ENCODE peak calls at places on chromosomes 16 and 17, in nine cellular contexts. G is germinal center, Y is globus pallidus, W is psoas muscle, M is SJCRH30, H is caudate nucleus, Z is GM23248, I is sciatic nerve, X is BE2C. R is an unnamed sample.

GRCh38 chr16:84737192-84737591 is 37.4 kb downstream of the USP10 start:
- DNase-seq in G (no peak), Y (no peak), W (no peak), M (no peak), H (no peak), Z (no peak), I (no peak), X (no peak), R (no peak)

GRCh38 chr16:19062706-19063105 is 4.7 kb upstream of the COQ7 start:
- DNase-seq in G (no peak), Y (no peak), W (no peak), M (no peak), H (no peak), Z (no peak), I (no peak), X (no peak), R (no peak)

GRCh38 chr17:83175551-83176271 is 96.3 kb downstream of the METRNL start:
- DNase-seq in G (no peak), Y (no peak), W (no peak), M (peak), H (no peak), Z (no peak), I (peak), X (peak), R (peak)

GRCh38 chr16:3095869-3096268 is 3.2 kb downstream of the ZSCAN10 start:
- DNase-seq in G (peak), Y (no peak), W (no peak), M (peak), H (no peak), Z (peak), I (no peak), X (no peak), R (no peak)

GRCh38 chr16:31177136-31177535 is 2.8 kb upstream of the FUS start:
- DNase-seq in G (no peak), Y (no peak), W (no peak), M (no peak), H (no peak), Z (peak), I (no peak), X (no peak), R (no peak)

GRCh38 chr16:22424161-22424937 is 49.9 kb upstream of the CDR2 start:
- DNase-seq in G (no peak), Y (peak), W (peak), M (no peak), H (peak), Z (peak), I (no peak), X (no peak), R (no peak)

GRCh38 chr17:50865060-50865867 is 890 bp downstream of the TOB1 start:
- DNase-seq in G (peak), Y (peak), W (peak), M (peak), H (peak), Z (peak), I (peak), X (peak), R (peak)

GRCh38 chr17:63639125-63639524 is 16.9 kb downstream of the MAP3K3 start:
- DNase-seq in G (no peak), Y (no peak), W (no peak), M (no peak), H (no peak), Z (no peak), I (no peak), X (no peak), R (no peak)

GRCh38 chr17:39002991-39003715 is 36.0 kb upstream of the FBXO47 start:
- DNase-seq in G (no peak), Y (peak), W (peak), M (no peak), H (peak), Z (peak), I (peak), X (no peak), R (no peak)

GRCh38 chr16:79602615-79603014 is 2.1 kb upstream of the MAF start:
- DNase-seq in G (no peak), Y (no peak), W (no peak), M (no peak), H (no peak), Z (no peak), I (no peak), X (no peak), R (no peak)

GRCh38 chr17:32484041-32484461 is 2.7 kb upstream of the CDK5R1 start:
- DNase-seq in G (no peak), Y (no peak), W (no peak), M (no peak), H (no peak), Z (no peak), I (peak), X (no peak), R (no peak)

GRCh38 chr17:63623786-63624185 is 1.6 kb downstream of the MAP3K3 start:
- DNase-seq in G (no peak), Y (no peak), W (no peak), M (no peak), H (no peak), Z (no peak), I (no peak), X (no peak), R (no peak)

GRCh38 chr17:7015587-7016020 is 3.2 kb downstream of the RNASEK start:
- DNase-seq in G (no peak), Y (no peak), W (no peak), M (no peak), H (no peak), Z (peak), I (no peak), X (no peak), R (no peak)

GRCh38 chr17:81040791-81041337 is 5.9 kb downstream of the BAIAP2 start:
- DNase-seq in G (peak), Y (no peak), W (no peak), M (peak), H (no peak), Z (peak), I (no peak), X (no peak), R (no peak)

R was measured in right lobe of liver.